ENCODE peak calls at places on chromosome 2, in eight cellular contexts. T is iris pigment epithelial cell, L is occipital lobe, P is NAMALWA, U is right cardiac atrium, H is GM04503, G is LoVo, F is pancreas. I is an unnamed sample.

GRCh38 chr2:174053285-174053684 is 88.1 kb upstream of the SP3 start:
- DNase-seq in U (no peak), P (no peak), T (no peak), H (no peak), F (no peak), L (no peak), G (peak), I (no peak)

GRCh38 chr2:159968282-159968900 is 94.0 kb downstream of the PLA2R1 start:
- DNase-seq in T (peak), F (peak), P (peak), H (no peak), U (no peak), L (no peak), G (peak), I (no peak)

GRCh38 chr2:174605687-174606086 is 8.1 kb upstream of the WIPF1 start:
- DNase-seq in L (no peak), P (peak), F (no peak), H (no peak), G (no peak), T (peak), U (no peak), I (no peak)

GRCh38 chr2:172889287-172889686 is 153.6 kb downstream of the RAPGEF4 start:
- DNase-seq in U (no peak), P (no peak), L (no peak), G (no peak), H (no peak), T (no peak), F (no peak), I (no peak)

GRCh38 chr2:133135035-133135654 is 433.1 kb downstream of the NCKAP5 start:
- DNase-seq in H (no peak), G (no peak), L (no peak), U (no peak), F (no peak), P (no peak), T (no peak), I (no peak)

GRCh38 chr2:239927424-239927981 is 97.6 kb downstream of the NDUFA10 start:
- DNase-seq in P (no peak), F (peak), L (no peak), H (peak), U (no peak), G (peak), T (peak), I (peak)

GRCh38 chr2:187993516-187993915 is 298.2 kb upstream of the GULP1 start:
- DNase-seq in U (no peak), H (no peak), T (peak), P (no peak), L (no peak), F (no peak), G (no peak), I (no peak)

GRCh38 chr2:71668326-71669057 is 215.1 kb downstream of the DYSF start:
- DNase-seq in F (no peak), H (no peak), L (no peak), P (no peak), U (no peak), T (no peak), G (no peak), I (no peak)

GRCh38 chr2:6764968-6765723 is 100.6 kb downstream of the CMPK2 start:
- DNase-seq in T (no peak), L (no peak), P (no peak), U (no peak), F (no peak), H (no peak), G (no peak), I (no peak)

GRCh38 chr2:41241325-41242000 is 789.6 kb upstream of the SLC8A1 start:
- DNase-seq in L (no peak), H (no peak), G (no peak), P (peak), T (no peak), F (no peak), U (no peak), I (peak)

GRCh38 chr2:120599064-120599463 is 136.6 kb upstream of the GLI2 start:
- DNase-seq in L (no peak), U (peak), P (no peak), G (peak), H (no peak), F (no peak), T (no peak), I (peak)

GRCh38 chr2:25592766-25593292 is 80.5 kb downstream of the DTNB start:
- DNase-seq in P (no peak), T (no peak), G (no peak), H (no peak), L (no peak), F (no peak), U (no peak), I (no peak)

GRCh38 chr2:19764998-19765397 is 136.8 kb downstream of the TTC32 start:
- DNase-seq in H (no peak), P (no peak), F (no peak), G (no peak), U (no peak), L (no peak), T (peak), I (no peak)

GRCh38 chr2:45380131-45380836 is 230.8 kb downstream of the SRBD1 start:
- DNase-seq in T (peak), P (no peak), L (no peak), F (no peak), U (no peak), G (peak), H (no peak), I (no peak)

GRCh38 chr2:32732912-32733472 is 105.1 kb downstream of the TTC27 start:
- DNase-seq in L (no peak), P (no peak), F (no peak), H (no peak), G (no peak), T (peak), U (no peak), I (no peak)

GRCh38 chr2:60309941-60310680 is 243.3 kb downstream of the BCL11A start:
- DNase-seq in G (peak), T (no peak), H (no peak), L (no peak), P (no peak), U (no peak), F (no peak), I (no peak)

GRCh38 chr2:44290271-44290670 is 15.0 kb downstream of the SLC3A1 start:
- DNase-seq in H (peak), F (no peak), L (no peak), U (no peak), T (peak), G (no peak), P (no peak), I (no peak)

GRCh38 chr2:29011650-29012060 is 30.6 kb downstream of the TOGARAM2 start:
- DNase-seq in H (no peak), F (peak), G (no peak), T (peak), U (peak), P (no peak), L (no peak), I (peak)

GRCh38 chr2:127044977-127045654 is 61.8 kb downstream of the BIN1 start:
- DNase-seq in F (no peak), U (peak), P (no peak), H (no peak), L (no peak), G (no peak), T (no peak), I (no peak)

GRCh38 chr2:96092580-96092877 is 23.8 kb downstream of the ADRA2B start:
- DNase-seq in T (no peak), F (no peak), U (no peak), H (no peak), L (no peak), P (no peak), G (no peak), I (no peak)

GRCh38 chr2:28661589-28662001 is 90.0 kb upstream of the PPP1CB start:
- DNase-seq in F (peak), P (no peak), G (no peak), T (peak), L (no peak), U (peak), H (peak), I (peak)

GRCh38 chr2:111209045-111209514 is 88.4 kb downstream of the BCL2L11 start:
- DNase-seq in L (no peak), H (peak), G (no peak), T (peak), F (no peak), U (no peak), P (peak), I (no peak)

GRCh38 chr2:105545731-105546622 is 147.1 kb upstream of the FHL2 start:
- DNase-seq in L (peak), H (no peak), P (peak), U (peak), T (peak), G (peak), F (peak), I (peak)